ENCODE peak calls at places on chromosomes 13 and 19, in eight cellular contexts. S, U, T, H, P, E, M and N are unnamed samples.

GRCh38 chr19:15640294-15640903 is at the start of gene CYP4F3:
- DNase-seq in P (no peak), M (no peak), U (no peak), E (peak), T (peak), S (peak), H (no peak), N (no peak)

GRCh38 chr19:42412223-42412622 is 15.0 kb downstream of the LIPE start:
- DNase-seq in E (no peak), M (no peak), T (no peak), U (no peak), S (peak), P (peak), H (no peak), N (no peak)

GRCh38 chr13:41505209-41505835 is 48.0 kb downstream of the RGCC start:
- DNase-seq in H (no peak), P (no peak), U (peak), T (no peak), S (no peak), M (no peak), E (peak), N (no peak)

GRCh38 chr19:40739871-40740703 is 10.2 kb downstream of the ACTMAP start:
- DNase-seq in P (no peak), E (no peak), T (no peak), S (no peak), M (no peak), U (no peak), H (no peak), N (no peak)

GRCh38 chr13:32737111-32737571 is 150.9 kb downstream of the PDS5B start:
- DNase-seq in U (no peak), M (no peak), T (no peak), P (peak), E (peak), H (no peak), S (no peak), N (no peak)

GRCh38 chr19:33274663-33275558 is 27.4 kb downstream of the CEBPA start:
- DNase-seq in P (no peak), T (no peak), E (no peak), S (no peak), U (no peak), H (no peak), M (no peak), N (no peak)

GRCh38 chr19:2567580-2567979 is 91.7 kb downstream of the GADD45B start:
- DNase-seq in M (no peak), H (no peak), E (no peak), T (no peak), S (no peak), P (no peak), U (no peak), N (no peak)

GRCh38 chr19:6078068-6078467 is 32.2 kb downstream of the RFX2 start:
- DNase-seq in H (no peak), T (no peak), U (no peak), E (no peak), S (no peak), M (no peak), P (no peak), N (no peak)

GRCh38 chr13:39684531-39685137 is 29.2 kb downstream of the COG6 start:
- DNase-seq in E (peak), P (peak), S (peak), M (no peak), T (peak), H (no peak), U (no peak), N (peak)

GRCh38 chr13:50334092-50334778 is 319.0 kb downstream of the KCNRG start:
- DNase-seq in E (no peak), H (no peak), T (no peak), M (no peak), S (no peak), U (no peak), P (peak), N (no peak)

GRCh38 chr19:52690395-52691214 is 44.2 kb downstream of the ZNF611 start:
- DNase-seq in S (peak), H (peak), T (peak), E (peak), M (peak), P (peak), U (peak), N (peak)

GRCh38 chr19:19540707-19541515 is 2.8 kb downstream of the CILP2 start:
- DNase-seq in M (peak), T (no peak), E (peak), P (no peak), U (no peak), S (peak), H (peak), N (no peak)

GRCh38 chr13:81106348-81106747 is 765.4 kb upstream of the SPRY2 start:
- DNase-seq in P (no peak), U (no peak), T (no peak), S (no peak), M (no peak), H (no peak), E (no peak), N (no peak)

GRCh38 chr13:109152311-109152820 is 523.0 kb downstream of the MYO16 start:
- DNase-seq in T (no peak), M (no peak), S (no peak), U (no peak), E (no peak), P (no peak), H (no peak), N (no peak)

GRCh38 chr19:45716314-45717130 is 14.2 kb downstream of the FBXO46 start:
- DNase-seq in H (peak), E (no peak), T (peak), S (peak), M (peak), U (no peak), P (peak), N (peak)

GRCh38 chr19:4555657-4556561 is 3.6 kb downstream of the SEMA6B start:
- DNase-seq in E (no peak), T (no peak), P (no peak), H (no peak), U (no peak), M (no peak), S (peak), N (no peak)

GRCh38 chr19:53907193-53907581 is 1.9 kb upstream of the CACNG7 start:
- DNase-seq in P (no peak), H (no peak), E (no peak), T (no peak), S (no peak), M (no peak), U (no peak), N (no peak)

GRCh38 chr13:99505814-99506269 is 4.6 kb downstream of the TM9SF2 start:
- DNase-seq in U (no peak), P (no peak), M (no peak), T (no peak), S (no peak), H (no peak), E (peak), N (no peak)

GRCh38 chr13:41696163-41697003 is 239.0 kb downstream of the RGCC start:
- DNase-seq in T (no peak), P (no peak), M (no peak), S (peak), H (no peak), E (peak), U (no peak), N (no peak)

GRCh38 chr13:44398606-44399005 is 25.0 kb downstream of the SERP2 start:
- DNase-seq in S (no peak), M (no peak), E (no peak), U (no peak), T (peak), P (no peak), H (no peak), N (no peak)

GRCh38 chr13:80528733-80529132 is 187.8 kb upstream of the SPRY2 start:
- DNase-seq in S (no peak), T (no peak), M (no peak), P (no peak), E (peak), H (no peak), U (no peak), N (no peak)

GRCh38 chr13:113923376-113924063 is 50.4 kb downstream of the C13orf46 start:
- DNase-seq in U (no peak), H (no peak), T (no peak), S (no peak), M (no peak), P (no peak), E (no peak), N (no peak)

GRCh38 chr19:45762870-45763631 is 6.0 kb downstream of the SIX5 start:
- DNase-seq in E (no peak), H (no peak), S (no peak), P (no peak), U (no peak), M (no peak), T (no peak), N (no peak)

GRCh38 chr19:11064831-11065303 is 24.4 kb upstream of the LDLR start:
- DNase-seq in P (peak), M (no peak), S (no peak), T (no peak), H (no peak), E (peak), U (no peak), N (peak)

GRCh38 chr13:61432029-61432428 is 16.4 kb upstream of the PCDH20 start:
- DNase-seq in T (no peak), E (no peak), M (no peak), S (no peak), U (no peak), H (no peak), P (no peak), N (no peak)

GRCh38 chr13:109700176-109700575 is 86.2 kb downstream of the IRS2 start:
- DNase-seq in P (peak), S (peak), M (no peak), U (peak), E (peak), T (peak), H (no peak), N (no peak)

GRCh38 chr13:40666058-40666904 is at the start of gene FOXO1:
- DNase-seq in M (peak), P (peak), T (peak), H (peak), U (peak), S (peak), E (peak), N (peak)

GRCh38 chr19:13018037-13018914 is 23.0 kb downstream of the NFIX start:
- DNase-seq in S (no peak), U (no peak), P (no peak), M (no peak), T (no peak), H (no peak), E (peak), N (peak)

GRCh38 chr13:29733069-29733700 is 117.2 kb downstream of the UBL3 start:
- DNase-seq in E (no peak), U (no peak), M (no peak), P (no peak), T (no peak), H (no peak), S (no peak), N (no peak)